ENCODE peak calls at places on chromosome 14, in seven cellular contexts. One of them, this sample, is unnamed. For H3K27me3, the result is how much of the 10 kb centered on the place peaks cover.

GRCh38 chr14:24710403-24711063 is 76.5 kb upstream of the GZMB start:
- DNase-seq in left lung: peak
- DNase-seq in neural progenitor cell: peak
- DNase-seq in prostate gland: peak
- DNase-seq in cardiac muscle cell: peak
- DNase-seq in dorsolateral prefrontal cortex: peak
- DNase-seq in brain microvascular endothelial cell: peak
- DNase-seq in this sample: peak

GRCh38 chr14:34926552-34926951 is 51.4 kb upstream of the BAZ1A start:
- DNase-seq in prostate gland: no peak
- DNase-seq in neural progenitor cell: no peak
- DNase-seq in dorsolateral prefrontal cortex: no peak
- DNase-seq in left lung: no peak
- DNase-seq in cardiac muscle cell: peak
- DNase-seq in brain microvascular endothelial cell: no peak
- DNase-seq in this sample: no peak

GRCh38 chr14:93970589-93970966 is 5.8 kb downstream of the ASB2 start:
- DNase-seq in prostate gland: no peak
- DNase-seq in brain microvascular endothelial cell: no peak
- DNase-seq in left lung: no peak
- DNase-seq in neural progenitor cell: peak
- DNase-seq in dorsolateral prefrontal cortex: no peak
- DNase-seq in cardiac muscle cell: no peak
- DNase-seq in this sample: no peak

GRCh38 chr14:104419865-104420458 is 159.6 kb upstream of the C14orf180 start:
- DNase-seq in brain microvascular endothelial cell: no peak
- DNase-seq in neural progenitor cell: no peak
- DNase-seq in left lung: no peak
- DNase-seq in prostate gland: no peak
- DNase-seq in dorsolateral prefrontal cortex: no peak
- DNase-seq in cardiac muscle cell: no peak
- DNase-seq in this sample: no peak

GRCh38 chr14:75242546-75243273 is 35.9 kb upstream of the FOS start:
- DNase-seq in dorsolateral prefrontal cortex: no peak
- DNase-seq in neural progenitor cell: peak
- DNase-seq in left lung: no peak
- DNase-seq in brain microvascular endothelial cell: no peak
- DNase-seq in cardiac muscle cell: peak
- DNase-seq in prostate gland: peak
- DNase-seq in this sample: no peak

GRCh38 chr14:69553221-69553620 is 21.4 kb downstream of the CCDC177 start:
- DNase-seq in brain microvascular endothelial cell: peak
- DNase-seq in left lung: peak
- DNase-seq in dorsolateral prefrontal cortex: no peak
- DNase-seq in prostate gland: no peak
- DNase-seq in neural progenitor cell: no peak
- DNase-seq in cardiac muscle cell: peak
- DNase-seq in this sample: no peak

GRCh38 chr14:89429206-89430091 is 12.4 kb upstream of the FOXN3 start:
- DNase-seq in left lung: no peak
- DNase-seq in dorsolateral prefrontal cortex: no peak
- DNase-seq in brain microvascular endothelial cell: no peak
- DNase-seq in neural progenitor cell: peak
- DNase-seq in prostate gland: no peak
- DNase-seq in cardiac muscle cell: no peak
- DNase-seq in this sample: peak

GRCh38 chr14:23670489-23670888 is 34.3 kb downstream of the DHRS2 start:
- DNase-seq in cardiac muscle cell: no peak
- DNase-seq in dorsolateral prefrontal cortex: no peak
- DNase-seq in neural progenitor cell: no peak
- DNase-seq in brain microvascular endothelial cell: no peak
- DNase-seq in prostate gland: no peak
- DNase-seq in left lung: no peak
- DNase-seq in this sample: no peak

GRCh38 chr14:23404331-23404900 is 3.7 kb downstream of the MYH6 start:
- DNase-seq in neural progenitor cell: no peak
- DNase-seq in left lung: no peak
- DNase-seq in cardiac muscle cell: no peak
- DNase-seq in dorsolateral prefrontal cortex: no peak
- DNase-seq in brain microvascular endothelial cell: no peak
- DNase-seq in prostate gland: no peak
- DNase-seq in this sample: no peak

GRCh38 chr14:51957950-51958349 is 31.4 kb upstream of the RTRAF start:
- DNase-seq in cardiac muscle cell: peak
- DNase-seq in dorsolateral prefrontal cortex: no peak
- DNase-seq in brain microvascular endothelial cell: peak
- DNase-seq in prostate gland: no peak
- DNase-seq in neural progenitor cell: no peak
- DNase-seq in left lung: no peak
- DNase-seq in this sample: no peak

GRCh38 chr14:66717571-66718140 is 209.7 kb downstream of the GPHN start:
- DNase-seq in brain microvascular endothelial cell: no peak
- DNase-seq in neural progenitor cell: no peak
- DNase-seq in prostate gland: no peak
- DNase-seq in left lung: no peak
- DNase-seq in cardiac muscle cell: no peak
- DNase-seq in dorsolateral prefrontal cortex: no peak
- DNase-seq in this sample: no peak

GRCh38 chr14:33118653-33119052 is 180.0 kb downstream of the NPAS3 start:
- DNase-seq in dorsolateral prefrontal cortex: no peak
- DNase-seq in left lung: no peak
- DNase-seq in brain microvascular endothelial cell: no peak
- DNase-seq in neural progenitor cell: no peak
- DNase-seq in cardiac muscle cell: no peak
- DNase-seq in prostate gland: no peak
- DNase-seq in this sample: no peak

GRCh38 chr14:72892103-72892878 is 1.6 kb downstream of the DPF3 start:
- DNase-seq in left lung: no peak
- DNase-seq in brain microvascular endothelial cell: peak
- DNase-seq in cardiac muscle cell: no peak
- DNase-seq in neural progenitor cell: peak
- DNase-seq in prostate gland: no peak
- DNase-seq in dorsolateral prefrontal cortex: no peak
- DNase-seq in this sample: no peak

GRCh38 chr14:96146131-96146771 is 58.4 kb upstream of the BDKRB2 start:
- DNase-seq in neural progenitor cell: no peak
- DNase-seq in cardiac muscle cell: peak
- DNase-seq in left lung: no peak
- DNase-seq in prostate gland: peak
- DNase-seq in brain microvascular endothelial cell: peak
- DNase-seq in dorsolateral prefrontal cortex: peak
- DNase-seq in this sample: no peak

GRCh38 chr14:96274122-96274910 is 18.3 kb downstream of the BDKRB1 start:
- DNase-seq in neural progenitor cell: no peak
- DNase-seq in dorsolateral prefrontal cortex: peak
- DNase-seq in cardiac muscle cell: peak
- DNase-seq in brain microvascular endothelial cell: no peak
- DNase-seq in left lung: no peak
- DNase-seq in prostate gland: no peak
- DNase-seq in this sample: no peak

GRCh38 chr14:29637406-29637805 is 290.2 kb downstream of the PRKD1 start:
- DNase-seq in left lung: peak
- DNase-seq in dorsolateral prefrontal cortex: peak
- DNase-seq in neural progenitor cell: no peak
- DNase-seq in brain microvascular endothelial cell: peak
- DNase-seq in cardiac muscle cell: peak
- DNase-seq in prostate gland: peak
- DNase-seq in this sample: peak

GRCh38 chr14:66483322-66483721 is 2.8 kb upstream of the CCDC196 start:
- DNase-seq in cardiac muscle cell: peak
- DNase-seq in neural progenitor cell: no peak
- DNase-seq in prostate gland: no peak
- DNase-seq in brain microvascular endothelial cell: no peak
- DNase-seq in left lung: no peak
- DNase-seq in dorsolateral prefrontal cortex: no peak
- DNase-seq in this sample: no peak

GRCh38 chr14:54366726-54367707 is 29.8 kb upstream of the CDKN3 start:
- DNase-seq in cardiac muscle cell: peak
- DNase-seq in prostate gland: no peak
- DNase-seq in neural progenitor cell: peak
- DNase-seq in dorsolateral prefrontal cortex: peak
- DNase-seq in brain microvascular endothelial cell: peak
- DNase-seq in left lung: no peak
- DNase-seq in this sample: no peak

DNA sequence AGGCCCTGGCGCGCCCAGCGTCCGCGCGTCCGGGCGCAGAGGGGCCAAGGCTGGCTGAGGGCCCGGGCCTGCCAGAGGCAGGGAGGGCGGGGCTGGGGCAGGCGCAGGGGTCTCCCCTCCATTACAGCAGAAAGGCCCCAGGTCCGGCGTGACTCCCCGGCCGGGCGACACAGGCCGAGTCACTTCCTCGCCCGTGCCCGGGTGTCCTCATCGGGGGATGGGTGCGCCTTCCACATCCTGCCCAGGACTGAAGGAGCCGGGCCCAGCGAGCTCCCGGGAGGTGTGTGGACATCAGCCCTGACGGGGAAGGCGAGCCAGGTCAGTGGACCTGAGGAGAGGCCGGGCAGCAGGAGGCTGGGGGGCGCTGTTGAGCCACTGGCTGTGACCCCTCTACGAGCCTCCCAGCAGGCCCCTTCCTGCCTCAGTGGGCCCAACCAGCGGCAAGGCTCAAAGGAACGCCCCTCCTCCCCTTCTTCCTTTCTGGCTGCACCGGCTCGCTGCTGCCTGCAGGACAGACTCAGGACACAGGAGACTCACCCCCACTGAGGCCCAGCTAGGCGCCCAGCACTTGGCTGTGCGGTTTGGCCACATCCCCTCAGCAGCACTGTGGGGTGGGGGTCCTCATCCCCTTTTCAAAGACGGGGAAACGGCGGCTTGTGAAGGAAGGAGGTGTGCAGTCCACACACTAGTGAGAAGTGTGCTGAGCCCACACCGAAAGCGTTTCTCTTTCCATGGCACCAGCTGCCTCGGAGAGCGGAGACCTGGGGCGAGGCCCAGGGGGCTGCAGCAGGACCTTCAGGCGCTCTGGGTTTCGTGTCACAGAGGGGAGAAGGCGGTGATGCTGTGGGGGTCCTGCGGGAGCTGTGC is 606 bp downstream of the TNFAIP2 start:
- DNase-seq in prostate gland: no peak
- DNase-seq in dorsolateral prefrontal cortex: no peak
- DNase-seq in cardiac muscle cell: peak
- DNase-seq in brain microvascular endothelial cell: no peak
- DNase-seq in neural progenitor cell: peak
- DNase-seq in left lung: peak
- DNase-seq in this sample: no peak
- TF ChIP-seq CTCF in prostate gland: no peak
- TF ChIP-seq CTCF in dorsolateral prefrontal cortex: no peak
- TF ChIP-seq CTCF in cardiac muscle cell: peak
- TF ChIP-seq CTCF in brain microvascular endothelial cell: peak
- TF ChIP-seq CTCF in neural progenitor cell: peak
- TF ChIP-seq CTCF in left lung: peak
- TF ChIP-seq CTCF in this sample: peak

DNA sequence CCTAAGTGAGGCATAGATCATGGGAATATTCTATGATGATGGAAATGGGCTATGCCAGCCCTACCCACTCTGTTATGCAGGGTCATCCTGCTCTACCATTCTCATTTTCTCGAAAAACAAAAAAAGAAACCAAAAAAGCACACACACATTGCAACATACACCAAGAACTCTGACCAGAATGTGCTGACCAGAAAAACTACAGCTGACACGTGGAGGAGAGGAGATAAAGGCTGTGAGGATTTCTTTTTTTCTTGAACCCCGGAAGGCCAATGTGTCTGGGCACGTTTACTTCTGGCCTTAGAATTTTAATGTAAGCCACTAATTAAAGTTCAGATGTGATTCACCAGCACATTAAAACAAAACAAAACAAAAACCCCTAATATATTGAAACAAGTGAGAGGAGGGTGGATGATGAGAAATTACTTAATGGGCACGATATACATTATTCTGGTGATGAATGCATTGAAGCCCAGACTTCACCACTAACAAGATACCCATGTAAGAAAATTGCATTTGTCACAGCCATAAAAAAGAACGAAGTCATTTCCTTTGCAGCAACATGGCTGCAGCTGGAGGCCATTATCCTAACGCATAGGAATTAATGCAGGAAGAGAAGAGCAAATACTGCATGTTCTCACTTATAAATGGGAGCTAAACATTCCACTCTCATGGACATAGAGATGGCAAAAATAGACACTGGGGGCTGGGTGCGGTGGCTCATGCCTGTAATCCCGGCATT is 66.3 kb upstream of the PLEKHG3 start:
- DNase-seq in cardiac muscle cell: peak
- DNase-seq in prostate gland: no peak
- DNase-seq in dorsolateral prefrontal cortex: no peak
- DNase-seq in brain microvascular endothelial cell: no peak
- DNase-seq in left lung: no peak
- DNase-seq in neural progenitor cell: no peak
- DNase-seq in this sample: no peak
- H3K4me3 ChIP-seq in cardiac muscle cell: no peak
- H3K4me3 ChIP-seq in prostate gland: no peak
- H3K4me3 ChIP-seq in dorsolateral prefrontal cortex: no peak
- H3K4me3 ChIP-seq in brain microvascular endothelial cell: no peak
- H3K4me3 ChIP-seq in left lung: no peak
- H3K4me3 ChIP-seq in neural progenitor cell: no peak
- H3K4me3 ChIP-seq in this sample: no peak

DNA sequence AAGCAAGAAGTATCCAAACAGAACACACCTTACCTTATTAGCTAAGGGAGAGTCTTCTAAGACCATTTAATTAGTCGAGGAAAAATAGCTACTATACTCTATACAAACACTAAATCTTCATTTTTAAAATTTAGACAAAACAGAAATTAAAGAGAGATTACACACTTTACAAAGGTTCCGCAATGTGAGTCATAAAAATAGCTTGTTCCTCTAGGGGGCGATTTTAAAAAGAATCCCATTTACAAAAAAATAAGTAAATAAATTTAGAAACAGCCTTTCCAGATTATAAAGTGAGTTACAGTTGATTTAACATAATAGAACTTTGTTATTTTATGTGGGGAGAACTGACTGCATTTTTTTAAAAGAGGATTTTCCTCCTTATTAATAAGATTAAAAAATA is 201.6 kb downstream of the PAX9 start:
- DNase-seq in neural progenitor cell: no peak
- DNase-seq in cardiac muscle cell: no peak
- DNase-seq in dorsolateral prefrontal cortex: no peak
- DNase-seq in left lung: no peak
- DNase-seq in prostate gland: no peak
- DNase-seq in brain microvascular endothelial cell: no peak
- DNase-seq in this sample: no peak
- H3K27me3 ChIP-seq in neural progenitor cell: under half
- H3K27me3 ChIP-seq in cardiac muscle cell: under half
- H3K27me3 ChIP-seq in dorsolateral prefrontal cortex: under half
- H3K27me3 ChIP-seq in left lung: under half
- H3K27me3 ChIP-seq in prostate gland: under half
- H3K27me3 ChIP-seq in brain microvascular endothelial cell: under half
- H3K27me3 ChIP-seq in this sample: under half

DNA sequence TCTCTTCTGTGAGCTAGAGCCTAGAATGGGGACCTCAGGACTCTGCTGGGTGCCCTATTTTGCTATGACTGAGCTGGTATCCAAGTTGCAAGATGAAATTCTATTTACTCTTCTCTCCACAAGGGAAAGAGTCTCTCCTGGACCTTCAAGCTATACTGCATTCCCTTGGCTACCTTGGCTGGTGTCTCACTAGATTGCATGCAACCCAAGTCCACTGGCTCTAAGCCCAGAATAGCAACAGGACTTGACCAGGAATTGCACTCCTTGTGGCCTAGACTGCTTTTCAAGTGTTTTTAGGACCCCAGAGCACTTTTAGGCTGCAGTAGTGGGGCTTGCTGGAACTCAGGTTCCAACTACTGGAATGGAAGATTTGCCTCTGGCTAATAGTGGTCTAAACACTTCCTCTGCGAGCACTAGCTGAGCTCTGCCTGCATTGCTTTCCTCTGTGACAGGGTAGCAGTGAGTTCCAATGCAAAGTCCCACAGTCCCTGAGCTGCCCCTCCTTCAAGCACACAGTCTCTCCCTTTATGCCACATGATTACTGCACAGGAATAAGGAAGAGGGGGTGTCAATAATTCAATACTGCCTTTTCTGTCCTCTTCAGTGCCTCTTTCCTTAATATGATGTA is 1009.1 kb upstream of the FLRT2 start:
- DNase-seq in prostate gland: no peak
- DNase-seq in left lung: no peak
- DNase-seq in dorsolateral prefrontal cortex: no peak
- DNase-seq in neural progenitor cell: no peak
- DNase-seq in brain microvascular endothelial cell: peak
- DNase-seq in cardiac muscle cell: peak
- DNase-seq in this sample: no peak
- TF ChIP-seq CTCF in prostate gland: no peak
- TF ChIP-seq CTCF in left lung: no peak
- TF ChIP-seq CTCF in dorsolateral prefrontal cortex: no peak
- TF ChIP-seq CTCF in neural progenitor cell: no peak
- TF ChIP-seq CTCF in brain microvascular endothelial cell: no peak
- TF ChIP-seq CTCF in cardiac muscle cell: no peak
- TF ChIP-seq CTCF in this sample: no peak